ENCODE peak calls at places on chromosomes 13 and 19, in ten cellular contexts. One of them, this sample, is unnamed.

GRCh38 chr19:6458695-6459355 is 767 bp downstream of the SLC25A23 start:
- DNase-seq in heart left ventricle: no peak
- DNase-seq in uterus: no peak
- DNase-seq in IMR-90: no peak
- DNase-seq in body of pancreas: peak; percentile 23
- DNase-seq in tibial nerve: no peak
- DNase-seq in endothelial cell of umbilical vein: no peak
- DNase-seq in ovary: no peak
- DNase-seq in transverse colon: peak; percentile 62
- DNase-seq in prostate gland: no peak
- DNase-seq in this sample: no peak

GRCh38 chr13:106401081-106401480 is 134.4 kb downstream of the EFNB2 start:
- DNase-seq in heart left ventricle: no peak
- DNase-seq in uterus: no peak
- DNase-seq in IMR-90: no peak
- DNase-seq in body of pancreas: no peak
- DNase-seq in tibial nerve: no peak
- DNase-seq in endothelial cell of umbilical vein: peak; percentile 77
- DNase-seq in ovary: no peak
- DNase-seq in transverse colon: no peak
- DNase-seq in prostate gland: no peak
- DNase-seq in this sample: no peak

GRCh38 chr19:10260141-10260584 is 8.1 kb downstream of the MRPL4 start:
- DNase-seq in heart left ventricle: no peak
- DNase-seq in uterus: no peak
- DNase-seq in IMR-90: no peak
- DNase-seq in body of pancreas: no peak
- DNase-seq in tibial nerve: no peak
- DNase-seq in endothelial cell of umbilical vein: no peak
- DNase-seq in ovary: no peak
- DNase-seq in transverse colon: no peak
- DNase-seq in prostate gland: no peak
- DNase-seq in this sample: no peak

GRCh38 chr13:97999653-98000052 is 46.2 kb downstream of the IPO5 start:
- DNase-seq in heart left ventricle: no peak
- DNase-seq in uterus: no peak
- DNase-seq in IMR-90: no peak
- DNase-seq in body of pancreas: no peak
- DNase-seq in tibial nerve: no peak
- DNase-seq in endothelial cell of umbilical vein: no peak
- DNase-seq in ovary: no peak
- DNase-seq in transverse colon: no peak
- DNase-seq in prostate gland: no peak
- DNase-seq in this sample: no peak

GRCh38 chr13:72986197-72986596 is 72.6 kb upstream of the KLF5 start:
- DNase-seq in heart left ventricle: no peak
- DNase-seq in uterus: no peak
- DNase-seq in IMR-90: no peak
- DNase-seq in body of pancreas: no peak
- DNase-seq in tibial nerve: no peak
- DNase-seq in endothelial cell of umbilical vein: no peak
- DNase-seq in ovary: no peak
- DNase-seq in transverse colon: no peak
- DNase-seq in prostate gland: no peak
- DNase-seq in this sample: no peak

GRCh38 chr19:13241321-13242104 is 91.3 kb downstream of the IER2 start:
- DNase-seq in heart left ventricle: no peak
- DNase-seq in uterus: no peak
- DNase-seq in IMR-90: no peak
- DNase-seq in body of pancreas: no peak
- DNase-seq in tibial nerve: no peak
- DNase-seq in endothelial cell of umbilical vein: no peak
- DNase-seq in ovary: no peak
- DNase-seq in transverse colon: no peak
- DNase-seq in prostate gland: no peak
- DNase-seq in this sample: no peak

GRCh38 chr13:40982772-40983171 is 36.3 kb downstream of the ELF1 start:
- DNase-seq in heart left ventricle: peak; percentile 73
- DNase-seq in uterus: no peak
- DNase-seq in IMR-90: peak; percentile 52
- DNase-seq in body of pancreas: peak; percentile 67
- DNase-seq in tibial nerve: no peak
- DNase-seq in endothelial cell of umbilical vein: peak; percentile 95
- DNase-seq in ovary: no peak
- DNase-seq in transverse colon: peak; percentile 41
- DNase-seq in prostate gland: peak; percentile 52
- DNase-seq in this sample: peak; percentile 57

GRCh38 chr13:44906758-44907157 is 82.5 kb downstream of the NUFIP1 start:
- DNase-seq in heart left ventricle: no peak
- DNase-seq in uterus: peak; percentile 62
- DNase-seq in IMR-90: peak; percentile 71
- DNase-seq in body of pancreas: peak; percentile 72
- DNase-seq in tibial nerve: no peak
- DNase-seq in endothelial cell of umbilical vein: no peak
- DNase-seq in ovary: peak; percentile 59
- DNase-seq in transverse colon: peak; percentile 15
- DNase-seq in prostate gland: peak; percentile 63
- DNase-seq in this sample: peak; percentile 63

GRCh38 chr19:45767881-45768643 is 990 bp downstream of the SIX5 start:
- DNase-seq in heart left ventricle: peak; percentile 71
- DNase-seq in uterus: peak; percentile 77
- DNase-seq in IMR-90: peak; percentile 65
- DNase-seq in body of pancreas: peak; percentile 86
- DNase-seq in tibial nerve: no peak
- DNase-seq in endothelial cell of umbilical vein: peak; percentile 72
- DNase-seq in ovary: peak; percentile 80
- DNase-seq in transverse colon: peak; percentile 70
- DNase-seq in prostate gland: peak; percentile 73
- DNase-seq in this sample: peak; percentile 71

GRCh38 chr13:42832341-42833153 is 51.2 kb downstream of the FAM216B start:
- DNase-seq in heart left ventricle: no peak
- DNase-seq in uterus: peak; percentile 19
- DNase-seq in IMR-90: peak; percentile 94
- DNase-seq in body of pancreas: peak; percentile 41
- DNase-seq in tibial nerve: no peak
- DNase-seq in endothelial cell of umbilical vein: no peak
- DNase-seq in ovary: no peak
- DNase-seq in transverse colon: peak; percentile 31
- DNase-seq in prostate gland: no peak
- DNase-seq in this sample: peak; percentile 7

GRCh38 chr19:6056801-6057650 is 53.3 kb downstream of the RFX2 start:
- DNase-seq in heart left ventricle: peak; percentile 70
- DNase-seq in uterus: peak; percentile 87
- DNase-seq in IMR-90: peak; percentile 91
- DNase-seq in body of pancreas: peak; percentile 81
- DNase-seq in tibial nerve: no peak
- DNase-seq in endothelial cell of umbilical vein: peak; percentile 98
- DNase-seq in ovary: peak; percentile 82
- DNase-seq in transverse colon: peak; percentile 70
- DNase-seq in prostate gland: peak; percentile 66
- DNase-seq in this sample: peak; percentile 84

GRCh38 chr19:5291588-5292193 is 48.9 kb downstream of the PTPRS start:
- DNase-seq in heart left ventricle: no peak
- DNase-seq in uterus: no peak
- DNase-seq in IMR-90: no peak
- DNase-seq in body of pancreas: no peak
- DNase-seq in tibial nerve: no peak
- DNase-seq in endothelial cell of umbilical vein: no peak
- DNase-seq in ovary: no peak
- DNase-seq in transverse colon: no peak
- DNase-seq in prostate gland: no peak
- DNase-seq in this sample: no peak

GRCh38 chr13:45316210-45316799 is 24.7 kb downstream of the TPT1 start:
- DNase-seq in heart left ventricle: no peak
- DNase-seq in uterus: no peak
- DNase-seq in IMR-90: no peak
- DNase-seq in body of pancreas: no peak
- DNase-seq in tibial nerve: no peak
- DNase-seq in endothelial cell of umbilical vein: no peak
- DNase-seq in ovary: no peak
- DNase-seq in transverse colon: no peak
- DNase-seq in prostate gland: no peak
- DNase-seq in this sample: no peak

GRCh38 chr13:23020246-23020843 is 160.4 kb upstream of the SGCG start:
- DNase-seq in heart left ventricle: peak; percentile 12
- DNase-seq in uterus: peak; percentile 23
- DNase-seq in IMR-90: peak; percentile 57
- DNase-seq in body of pancreas: peak; percentile 52
- DNase-seq in tibial nerve: peak; percentile 39
- DNase-seq in endothelial cell of umbilical vein: peak; percentile 58
- DNase-seq in ovary: peak; percentile 27
- DNase-seq in transverse colon: peak; percentile 42
- DNase-seq in prostate gland: peak; percentile 33
- DNase-seq in this sample: peak; percentile 55

DNA sequence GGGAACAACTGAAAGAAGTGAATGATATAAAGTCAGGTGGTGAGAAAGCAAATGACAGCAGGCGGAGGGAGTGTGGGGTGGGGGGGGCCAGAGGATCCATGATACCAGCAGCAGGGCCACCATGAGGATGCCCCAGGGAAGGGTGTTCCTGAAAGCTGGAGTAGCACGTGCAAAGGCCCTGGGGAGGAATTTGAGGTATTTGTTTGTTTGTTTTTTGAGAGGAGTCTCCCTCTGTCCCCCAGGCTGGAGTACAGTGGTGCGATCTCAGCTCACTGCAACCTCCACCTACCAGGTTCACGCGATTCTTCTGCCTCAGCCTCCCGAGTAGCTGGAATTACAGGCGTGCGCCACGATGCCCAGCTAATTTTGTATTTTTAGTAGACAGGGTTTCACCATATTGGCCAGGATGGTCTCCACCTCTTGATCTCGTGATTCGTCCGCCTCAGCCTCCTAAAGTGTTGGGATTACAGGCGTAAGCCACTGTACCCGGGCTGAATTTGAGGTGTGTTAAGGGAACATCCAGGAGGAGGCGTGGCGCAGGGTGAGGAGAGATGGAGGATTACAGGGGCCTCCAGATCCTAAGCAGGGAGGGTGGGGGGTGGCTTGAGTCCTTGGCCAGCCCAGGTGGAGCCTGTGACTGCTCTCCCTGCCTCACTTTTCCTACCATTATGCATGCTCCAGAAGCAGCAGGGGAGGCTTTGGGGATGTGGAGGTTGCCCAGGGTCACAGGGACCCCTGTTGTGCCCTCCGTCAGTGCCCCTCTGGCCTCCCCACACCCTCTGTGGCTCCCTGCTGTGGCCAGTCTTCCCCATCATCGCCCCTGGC is 12.4 kb upstream of the JUND start:
- DNase-seq in heart left ventricle: no peak
- DNase-seq in uterus: no peak
- DNase-seq in IMR-90: no peak
- DNase-seq in body of pancreas: no peak
- DNase-seq in tibial nerve: no peak
- DNase-seq in endothelial cell of umbilical vein: no peak
- DNase-seq in ovary: peak; percentile 51
- DNase-seq in transverse colon: no peak
- DNase-seq in prostate gland: no peak
- DNase-seq in this sample: peak; percentile 35
- H3K4me3 ChIP-seq in heart left ventricle: no peak overlapping the region
- H3K4me3 ChIP-seq in uterus: no peak overlapping the region
- H3K4me3 ChIP-seq in IMR-90: no peak overlapping the region
- H3K4me3 ChIP-seq in body of pancreas: no peak overlapping the region
- H3K4me3 ChIP-seq in tibial nerve: no peak overlapping the region
- H3K4me3 ChIP-seq in endothelial cell of umbilical vein: no peak overlapping the region
- H3K4me3 ChIP-seq in ovary: no peak overlapping the region
- H3K4me3 ChIP-seq in transverse colon: no peak overlapping the region
- H3K4me3 ChIP-seq in prostate gland: no peak overlapping the region
- H3K4me3 ChIP-seq in this sample: peak overlapping the region; percentile 82

GRCh38 chr19:50796634-50797428 is 6.6 kb downstream of the ACP4 start:
- DNase-seq in heart left ventricle: no peak
- DNase-seq in uterus: no peak
- DNase-seq in IMR-90: no peak
- DNase-seq in body of pancreas: no peak
- DNase-seq in tibial nerve: no peak
- DNase-seq in endothelial cell of umbilical vein: no peak
- DNase-seq in ovary: no peak
- DNase-seq in transverse colon: no peak
- DNase-seq in prostate gland: no peak
- DNase-seq in this sample: no peak
- TF ChIP-seq POLR2A in heart left ventricle: no peak
- TF ChIP-seq POLR2A in uterus: no peak
- TF ChIP-seq POLR2A in IMR-90: no peak
- TF ChIP-seq POLR2A in body of pancreas: no peak
- TF ChIP-seq POLR2A in tibial nerve: no peak
- TF ChIP-seq POLR2A in endothelial cell of umbilical vein: no peak
- TF ChIP-seq POLR2A in ovary: no peak
- TF ChIP-seq POLR2A in transverse colon: no peak
- TF ChIP-seq POLR2A in prostate gland: no peak
- TF ChIP-seq POLR2A in this sample: no peak

DNA sequence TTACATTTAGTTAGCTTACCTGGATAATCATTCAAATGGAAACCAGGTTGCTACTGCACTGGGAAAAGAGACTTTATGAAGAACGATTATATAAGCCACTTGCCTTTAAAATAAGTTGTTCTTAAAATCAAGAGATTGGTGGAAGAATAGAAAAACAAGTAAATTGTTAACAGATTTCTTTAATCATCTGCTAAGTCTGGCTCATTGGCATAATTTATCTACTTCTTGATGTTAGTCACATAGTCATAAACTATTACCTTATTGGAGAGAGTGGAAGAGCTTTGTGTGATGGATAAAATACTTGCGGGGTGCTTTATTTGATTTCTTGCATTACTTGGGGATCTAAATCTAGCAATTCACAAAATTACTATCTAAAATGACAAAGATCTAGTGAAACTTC is 6.8 kb downstream of the LSM14A start:
- DNase-seq in heart left ventricle: no peak
- DNase-seq in uterus: no peak
- DNase-seq in IMR-90: no peak
- DNase-seq in body of pancreas: no peak
- DNase-seq in tibial nerve: no peak
- DNase-seq in endothelial cell of umbilical vein: no peak
- DNase-seq in ovary: no peak
- DNase-seq in transverse colon: no peak
- DNase-seq in prostate gland: no peak
- DNase-seq in this sample: no peak
- H3K4me1 ChIP-seq in heart left ventricle: peaks cover 67% of the 10 kb centered on the region
- H3K4me1 ChIP-seq in uterus: peaks cover 35% of the 10 kb centered on the region
- H3K4me1 ChIP-seq in IMR-90: peaks cover 11% of the 10 kb centered on the region
- H3K4me1 ChIP-seq in body of pancreas: peaks cover 95% of the 10 kb centered on the region
- H3K4me1 ChIP-seq in tibial nerve: peaks cover 92% of the 10 kb centered on the region
- H3K4me1 ChIP-seq in endothelial cell of umbilical vein: peaks cover 46% of the 10 kb centered on the region
- H3K4me1 ChIP-seq in ovary: peaks cover 23% of the 10 kb centered on the region
- H3K4me1 ChIP-seq in transverse colon: peaks cover 89% of the 10 kb centered on the region
- H3K4me1 ChIP-seq in prostate gland: peaks cover 11% of the 10 kb centered on the region
- H3K4me1 ChIP-seq in this sample: peaks cover 95% of the 10 kb centered on the region

DNA sequence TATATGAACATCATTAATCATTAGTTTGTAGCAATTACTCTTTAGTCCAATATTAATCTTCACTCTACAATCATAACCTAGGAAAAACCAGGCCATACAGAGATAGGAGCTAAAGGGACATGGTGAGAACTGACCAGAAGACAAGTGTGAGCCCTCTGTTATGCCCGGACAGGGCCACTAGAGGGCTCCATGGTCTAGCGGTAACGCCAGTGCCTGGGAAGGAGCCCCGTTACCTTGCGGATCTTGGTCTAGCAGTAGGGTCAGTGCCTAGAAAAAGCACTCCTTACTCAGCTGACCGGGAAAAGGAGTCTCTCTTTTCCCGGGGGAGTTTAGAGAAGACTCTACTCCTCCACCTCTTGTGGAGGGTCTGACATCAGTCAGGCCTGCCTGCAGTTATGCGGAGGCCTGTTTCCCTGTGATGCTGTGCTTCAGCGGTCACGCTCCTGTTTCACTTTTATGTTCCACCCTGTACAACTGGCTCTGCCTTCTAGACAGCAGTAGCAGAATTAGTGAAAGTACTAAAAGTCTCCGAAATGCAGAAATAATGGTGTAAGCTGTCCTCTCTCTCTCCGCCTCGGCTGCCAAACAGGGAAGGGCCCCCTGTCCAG is 13.8 kb downstream of the OR7D4 start:
- DNase-seq in heart left ventricle: peak; percentile 63
- DNase-seq in uterus: peak; percentile 70
- DNase-seq in IMR-90: peak; percentile 54
- DNase-seq in body of pancreas: peak; percentile 73
- DNase-seq in tibial nerve: peak; percentile 57
- DNase-seq in endothelial cell of umbilical vein: peak; percentile 58
- DNase-seq in ovary: peak; percentile 71
- DNase-seq in transverse colon: peak; percentile 72
- DNase-seq in prostate gland: peak; percentile 58
- DNase-seq in this sample: peak; percentile 59
- H3K4me3 ChIP-seq in heart left ventricle: peak overlapping the region; percentile 39
- H3K4me3 ChIP-seq in uterus: peak overlapping the region; percentile 35
- H3K4me3 ChIP-seq in IMR-90: peak overlapping the region; percentile 17
- H3K4me3 ChIP-seq in body of pancreas: no peak overlapping the region
- H3K4me3 ChIP-seq in tibial nerve: no peak overlapping the region
- H3K4me3 ChIP-seq in endothelial cell of umbilical vein: no peak overlapping the region
- H3K4me3 ChIP-seq in ovary: peak overlapping the region; percentile 26
- H3K4me3 ChIP-seq in transverse colon: no peak overlapping the region
- H3K4me3 ChIP-seq in prostate gland: no peak overlapping the region
- H3K4me3 ChIP-seq in this sample: no peak overlapping the region